ENCODE peak calls at places on chromosomes 16 and 17, in eight cellular contexts. One of them, this sample, is unnamed.

GRCh38 chr17:11031787-11032186 is 193.9 kb upstream of the PIRT start:
- DNase-seq in CD8-positive, alpha-beta memory T cell: no peak
- DNase-seq in nucleus accumbens: no peak
- DNase-seq in stimulated activated CD4-positive, alpha-beta T cell treated with anti-CD3 and anti-CD28 coated beads, Interleukin-2, amount 100 ng/mL, for 48 hours: no peak
- DNase-seq in stimulated activated CD8-positive, alpha-beta memory T cell treated with anti-CD3 and anti-CD28 coated beads, Interleukin-4, amount 100 ng/mL, for 4 hours: no peak
- DNase-seq in HS-5: no peak
- DNase-seq in GOT3: no peak
- DNase-seq in mesothelial cell of epicardium: no peak
- DNase-seq in this sample: no peak

GRCh38 chr17:56833023-56833811 is 503 bp downstream of the C17orf67 start:
- DNase-seq in CD8-positive, alpha-beta memory T cell: peak
- DNase-seq in nucleus accumbens: peak
- DNase-seq in stimulated activated CD4-positive, alpha-beta T cell treated with anti-CD3 and anti-CD28 coated beads, Interleukin-2, amount 100 ng/mL, for 48 hours: peak
- DNase-seq in stimulated activated CD8-positive, alpha-beta memory T cell treated with anti-CD3 and anti-CD28 coated beads, Interleukin-4, amount 100 ng/mL, for 4 hours: peak
- DNase-seq in HS-5: no peak
- DNase-seq in GOT3: peak
- DNase-seq in mesothelial cell of epicardium: peak
- DNase-seq in this sample: no peak

GRCh38 chr17:15779119-15779518 is 47.0 kb downstream of the TBC1D26 start:
- DNase-seq in CD8-positive, alpha-beta memory T cell: no peak
- DNase-seq in nucleus accumbens: no peak
- DNase-seq in stimulated activated CD4-positive, alpha-beta T cell treated with anti-CD3 and anti-CD28 coated beads, Interleukin-2, amount 100 ng/mL, for 48 hours: no peak
- DNase-seq in stimulated activated CD8-positive, alpha-beta memory T cell treated with anti-CD3 and anti-CD28 coated beads, Interleukin-4, amount 100 ng/mL, for 4 hours: no peak
- DNase-seq in HS-5: no peak
- DNase-seq in GOT3: no peak
- DNase-seq in mesothelial cell of epicardium: no peak
- DNase-seq in this sample: no peak

GRCh38 chr16:57049678-57050077 is 42.7 kb upstream of the CPNE2 start:
- DNase-seq in CD8-positive, alpha-beta memory T cell: no peak
- DNase-seq in nucleus accumbens: no peak
- DNase-seq in stimulated activated CD4-positive, alpha-beta T cell treated with anti-CD3 and anti-CD28 coated beads, Interleukin-2, amount 100 ng/mL, for 48 hours: no peak
- DNase-seq in stimulated activated CD8-positive, alpha-beta memory T cell treated with anti-CD3 and anti-CD28 coated beads, Interleukin-4, amount 100 ng/mL, for 4 hours: no peak
- DNase-seq in HS-5: no peak
- DNase-seq in GOT3: no peak
- DNase-seq in mesothelial cell of epicardium: no peak
- DNase-seq in this sample: no peak

GRCh38 chr17:83162035-83162745 is 82.8 kb downstream of the METRNL start:
- DNase-seq in CD8-positive, alpha-beta memory T cell: no peak
- DNase-seq in nucleus accumbens: no peak
- DNase-seq in stimulated activated CD4-positive, alpha-beta T cell treated with anti-CD3 and anti-CD28 coated beads, Interleukin-2, amount 100 ng/mL, for 48 hours: no peak
- DNase-seq in stimulated activated CD8-positive, alpha-beta memory T cell treated with anti-CD3 and anti-CD28 coated beads, Interleukin-4, amount 100 ng/mL, for 4 hours: no peak
- DNase-seq in HS-5: no peak
- DNase-seq in GOT3: no peak
- DNase-seq in mesothelial cell of epicardium: no peak
- DNase-seq in this sample: no peak

GRCh38 chr16:48720266-48720665 is 110.3 kb upstream of the N4BP1 start:
- DNase-seq in CD8-positive, alpha-beta memory T cell: no peak
- DNase-seq in nucleus accumbens: no peak
- DNase-seq in stimulated activated CD4-positive, alpha-beta T cell treated with anti-CD3 and anti-CD28 coated beads, Interleukin-2, amount 100 ng/mL, for 48 hours: no peak
- DNase-seq in stimulated activated CD8-positive, alpha-beta memory T cell treated with anti-CD3 and anti-CD28 coated beads, Interleukin-4, amount 100 ng/mL, for 4 hours: no peak
- DNase-seq in HS-5: no peak
- DNase-seq in GOT3: no peak
- DNase-seq in mesothelial cell of epicardium: peak
- DNase-seq in this sample: no peak

GRCh38 chr17:28494445-28495188 is 11.5 kb upstream of the FOXN1 start:
- DNase-seq in CD8-positive, alpha-beta memory T cell: peak
- DNase-seq in nucleus accumbens: peak
- DNase-seq in stimulated activated CD4-positive, alpha-beta T cell treated with anti-CD3 and anti-CD28 coated beads, Interleukin-2, amount 100 ng/mL, for 48 hours: peak
- DNase-seq in stimulated activated CD8-positive, alpha-beta memory T cell treated with anti-CD3 and anti-CD28 coated beads, Interleukin-4, amount 100 ng/mL, for 4 hours: peak
- DNase-seq in HS-5: no peak
- DNase-seq in GOT3: peak
- DNase-seq in mesothelial cell of epicardium: peak
- DNase-seq in this sample: no peak

GRCh38 chr17:30520436-30520835 is 43.2 kb downstream of the GOSR1 start:
- DNase-seq in CD8-positive, alpha-beta memory T cell: no peak
- DNase-seq in nucleus accumbens: no peak
- DNase-seq in stimulated activated CD4-positive, alpha-beta T cell treated with anti-CD3 and anti-CD28 coated beads, Interleukin-2, amount 100 ng/mL, for 48 hours: no peak
- DNase-seq in stimulated activated CD8-positive, alpha-beta memory T cell treated with anti-CD3 and anti-CD28 coated beads, Interleukin-4, amount 100 ng/mL, for 4 hours: no peak
- DNase-seq in HS-5: peak
- DNase-seq in GOT3: no peak
- DNase-seq in mesothelial cell of epicardium: no peak
- DNase-seq in this sample: no peak

GRCh38 chr16:29310852-29311314 is 95.6 kb downstream of the NPIPB11 start:
- DNase-seq in CD8-positive, alpha-beta memory T cell: no peak
- DNase-seq in nucleus accumbens: no peak
- DNase-seq in stimulated activated CD4-positive, alpha-beta T cell treated with anti-CD3 and anti-CD28 coated beads, Interleukin-2, amount 100 ng/mL, for 48 hours: no peak
- DNase-seq in stimulated activated CD8-positive, alpha-beta memory T cell treated with anti-CD3 and anti-CD28 coated beads, Interleukin-4, amount 100 ng/mL, for 4 hours: no peak
- DNase-seq in HS-5: no peak
- DNase-seq in GOT3: no peak
- DNase-seq in mesothelial cell of epicardium: no peak
- DNase-seq in this sample: no peak

GRCh38 chr16:74921051-74921450 is 63.9 kb downstream of the WDR59 start:
- DNase-seq in CD8-positive, alpha-beta memory T cell: no peak
- DNase-seq in nucleus accumbens: no peak
- DNase-seq in stimulated activated CD4-positive, alpha-beta T cell treated with anti-CD3 and anti-CD28 coated beads, Interleukin-2, amount 100 ng/mL, for 48 hours: no peak
- DNase-seq in stimulated activated CD8-positive, alpha-beta memory T cell treated with anti-CD3 and anti-CD28 coated beads, Interleukin-4, amount 100 ng/mL, for 4 hours: no peak
- DNase-seq in HS-5: no peak
- DNase-seq in GOT3: no peak
- DNase-seq in mesothelial cell of epicardium: no peak
- DNase-seq in this sample: no peak

GRCh38 chr17:73455050-73455687 is 143.4 kb upstream of the CDC42EP4 start:
- DNase-seq in CD8-positive, alpha-beta memory T cell: no peak
- DNase-seq in nucleus accumbens: peak
- DNase-seq in stimulated activated CD4-positive, alpha-beta T cell treated with anti-CD3 and anti-CD28 coated beads, Interleukin-2, amount 100 ng/mL, for 48 hours: no peak
- DNase-seq in stimulated activated CD8-positive, alpha-beta memory T cell treated with anti-CD3 and anti-CD28 coated beads, Interleukin-4, amount 100 ng/mL, for 4 hours: no peak
- DNase-seq in HS-5: no peak
- DNase-seq in GOT3: no peak
- DNase-seq in mesothelial cell of epicardium: no peak
- DNase-seq in this sample: no peak

GRCh38 chr17:28279411-28279810 is 39.6 kb upstream of the TMEM97 start:
- DNase-seq in CD8-positive, alpha-beta memory T cell: no peak
- DNase-seq in nucleus accumbens: no peak
- DNase-seq in stimulated activated CD4-positive, alpha-beta T cell treated with anti-CD3 and anti-CD28 coated beads, Interleukin-2, amount 100 ng/mL, for 48 hours: no peak
- DNase-seq in stimulated activated CD8-positive, alpha-beta memory T cell treated with anti-CD3 and anti-CD28 coated beads, Interleukin-4, amount 100 ng/mL, for 4 hours: no peak
- DNase-seq in HS-5: no peak
- DNase-seq in GOT3: no peak
- DNase-seq in mesothelial cell of epicardium: no peak
- DNase-seq in this sample: peak

GRCh38 chr16:66928702-66929388 is 3.5 kb upstream of the RRAD start:
- DNase-seq in CD8-positive, alpha-beta memory T cell: peak
- DNase-seq in nucleus accumbens: no peak
- DNase-seq in stimulated activated CD4-positive, alpha-beta T cell treated with anti-CD3 and anti-CD28 coated beads, Interleukin-2, amount 100 ng/mL, for 48 hours: peak
- DNase-seq in stimulated activated CD8-positive, alpha-beta memory T cell treated with anti-CD3 and anti-CD28 coated beads, Interleukin-4, amount 100 ng/mL, for 4 hours: no peak
- DNase-seq in HS-5: no peak
- DNase-seq in GOT3: no peak
- DNase-seq in mesothelial cell of epicardium: no peak
- DNase-seq in this sample: no peak

GRCh38 chr17:40510328-40510648 is 8.9 kb upstream of the TNS4 start:
- DNase-seq in CD8-positive, alpha-beta memory T cell: no peak
- DNase-seq in nucleus accumbens: no peak
- DNase-seq in stimulated activated CD4-positive, alpha-beta T cell treated with anti-CD3 and anti-CD28 coated beads, Interleukin-2, amount 100 ng/mL, for 48 hours: no peak
- DNase-seq in stimulated activated CD8-positive, alpha-beta memory T cell treated with anti-CD3 and anti-CD28 coated beads, Interleukin-4, amount 100 ng/mL, for 4 hours: no peak
- DNase-seq in HS-5: no peak
- DNase-seq in GOT3: no peak
- DNase-seq in mesothelial cell of epicardium: no peak
- DNase-seq in this sample: no peak

GRCh38 chr16:49127103-49127502 is 154.5 kb downstream of the CBLN1 start:
- DNase-seq in CD8-positive, alpha-beta memory T cell: no peak
- DNase-seq in nucleus accumbens: no peak
- DNase-seq in stimulated activated CD4-positive, alpha-beta T cell treated with anti-CD3 and anti-CD28 coated beads, Interleukin-2, amount 100 ng/mL, for 48 hours: no peak
- DNase-seq in stimulated activated CD8-positive, alpha-beta memory T cell treated with anti-CD3 and anti-CD28 coated beads, Interleukin-4, amount 100 ng/mL, for 4 hours: no peak
- DNase-seq in HS-5: no peak
- DNase-seq in GOT3: no peak
- DNase-seq in mesothelial cell of epicardium: no peak
- DNase-seq in this sample: no peak

GRCh38 chr17:63647065-63647725 is 25.0 kb downstream of the MAP3K3 start:
- DNase-seq in CD8-positive, alpha-beta memory T cell: no peak
- DNase-seq in nucleus accumbens: no peak
- DNase-seq in stimulated activated CD4-positive, alpha-beta T cell treated with anti-CD3 and anti-CD28 coated beads, Interleukin-2, amount 100 ng/mL, for 48 hours: no peak
- DNase-seq in stimulated activated CD8-positive, alpha-beta memory T cell treated with anti-CD3 and anti-CD28 coated beads, Interleukin-4, amount 100 ng/mL, for 4 hours: no peak
- DNase-seq in HS-5: no peak
- DNase-seq in GOT3: no peak
- DNase-seq in mesothelial cell of epicardium: no peak
- DNase-seq in this sample: peak

GRCh38 chr16:83928341-83929055 is 24.5 kb upstream of the OSGIN1 start:
- DNase-seq in CD8-positive, alpha-beta memory T cell: no peak
- DNase-seq in nucleus accumbens: no peak
- DNase-seq in stimulated activated CD4-positive, alpha-beta T cell treated with anti-CD3 and anti-CD28 coated beads, Interleukin-2, amount 100 ng/mL, for 48 hours: no peak
- DNase-seq in stimulated activated CD8-positive, alpha-beta memory T cell treated with anti-CD3 and anti-CD28 coated beads, Interleukin-4, amount 100 ng/mL, for 4 hours: no peak
- DNase-seq in HS-5: no peak
- DNase-seq in GOT3: peak
- DNase-seq in mesothelial cell of epicardium: no peak
- DNase-seq in this sample: peak

GRCh38 chr17:74427048-74427762 is 4.7 kb upstream of the GPRC5C start:
- DNase-seq in CD8-positive, alpha-beta memory T cell: no peak
- DNase-seq in nucleus accumbens: no peak
- DNase-seq in stimulated activated CD4-positive, alpha-beta T cell treated with anti-CD3 and anti-CD28 coated beads, Interleukin-2, amount 100 ng/mL, for 48 hours: no peak
- DNase-seq in stimulated activated CD8-positive, alpha-beta memory T cell treated with anti-CD3 and anti-CD28 coated beads, Interleukin-4, amount 100 ng/mL, for 4 hours: no peak
- DNase-seq in HS-5: no peak
- DNase-seq in GOT3: no peak
- DNase-seq in mesothelial cell of epicardium: no peak
- DNase-seq in this sample: no peak

GRCh38 chr17:68288804-68289203 is 2.1 kb downstream of the SLC16A6 start:
- DNase-seq in CD8-positive, alpha-beta memory T cell: no peak
- DNase-seq in nucleus accumbens: no peak
- DNase-seq in stimulated activated CD4-positive, alpha-beta T cell treated with anti-CD3 and anti-CD28 coated beads, Interleukin-2, amount 100 ng/mL, for 48 hours: no peak
- DNase-seq in stimulated activated CD8-positive, alpha-beta memory T cell treated with anti-CD3 and anti-CD28 coated beads, Interleukin-4, amount 100 ng/mL, for 4 hours: no peak
- DNase-seq in HS-5: no peak
- DNase-seq in GOT3: no peak
- DNase-seq in mesothelial cell of epicardium: no peak
- DNase-seq in this sample: no peak

GRCh38 chr17:56700919-56701420 is 107.5 kb downstream of the NOG start:
- DNase-seq in CD8-positive, alpha-beta memory T cell: no peak
- DNase-seq in nucleus accumbens: no peak
- DNase-seq in stimulated activated CD4-positive, alpha-beta T cell treated with anti-CD3 and anti-CD28 coated beads, Interleukin-2, amount 100 ng/mL, for 48 hours: no peak
- DNase-seq in stimulated activated CD8-positive, alpha-beta memory T cell treated with anti-CD3 and anti-CD28 coated beads, Interleukin-4, amount 100 ng/mL, for 4 hours: no peak
- DNase-seq in HS-5: no peak
- DNase-seq in GOT3: no peak
- DNase-seq in mesothelial cell of epicardium: no peak
- DNase-seq in this sample: no peak

GRCh38 chr17:45282683-45283644 is 21.1 kb upstream of the SPATA32 start:
- DNase-seq in CD8-positive, alpha-beta memory T cell: no peak
- DNase-seq in nucleus accumbens: no peak
- DNase-seq in stimulated activated CD4-positive, alpha-beta T cell treated with anti-CD3 and anti-CD28 coated beads, Interleukin-2, amount 100 ng/mL, for 48 hours: no peak
- DNase-seq in stimulated activated CD8-positive, alpha-beta memory T cell treated with anti-CD3 and anti-CD28 coated beads, Interleukin-4, amount 100 ng/mL, for 4 hours: no peak
- DNase-seq in HS-5: no peak
- DNase-seq in GOT3: no peak
- DNase-seq in mesothelial cell of epicardium: no peak
- DNase-seq in this sample: no peak

GRCh38 chr17:16652847-16653366 is 743 bp downstream of the ZNF624 start:
- DNase-seq in CD8-positive, alpha-beta memory T cell: no peak
- DNase-seq in nucleus accumbens: no peak
- DNase-seq in stimulated activated CD4-positive, alpha-beta T cell treated with anti-CD3 and anti-CD28 coated beads, Interleukin-2, amount 100 ng/mL, for 48 hours: no peak
- DNase-seq in stimulated activated CD8-positive, alpha-beta memory T cell treated with anti-CD3 and anti-CD28 coated beads, Interleukin-4, amount 100 ng/mL, for 4 hours: no peak
- DNase-seq in HS-5: peak
- DNase-seq in GOT3: no peak
- DNase-seq in mesothelial cell of epicardium: no peak
- DNase-seq in this sample: no peak

GRCh38 chr16:68069511-68070248 is 15.5 kb upstream of the NFATC3 start:
- DNase-seq in CD8-positive, alpha-beta memory T cell: peak
- DNase-seq in nucleus accumbens: no peak
- DNase-seq in stimulated activated CD4-positive, alpha-beta T cell treated with anti-CD3 and anti-CD28 coated beads, Interleukin-2, amount 100 ng/mL, for 48 hours: no peak
- DNase-seq in stimulated activated CD8-positive, alpha-beta memory T cell treated with anti-CD3 and anti-CD28 coated beads, Interleukin-4, amount 100 ng/mL, for 4 hours: no peak
- DNase-seq in HS-5: no peak
- DNase-seq in GOT3: no peak
- DNase-seq in mesothelial cell of epicardium: no peak
- DNase-seq in this sample: no peak

GRCh38 chr16:58744497-58744896 is 10.4 kb upstream of the GOT2 start:
- DNase-seq in CD8-positive, alpha-beta memory T cell: no peak
- DNase-seq in nucleus accumbens: no peak
- DNase-seq in stimulated activated CD4-positive, alpha-beta T cell treated with anti-CD3 and anti-CD28 coated beads, Interleukin-2, amount 100 ng/mL, for 48 hours: no peak
- DNase-seq in stimulated activated CD8-positive, alpha-beta memory T cell treated with anti-CD3 and anti-CD28 coated beads, Interleukin-4, amount 100 ng/mL, for 4 hours: no peak
- DNase-seq in HS-5: no peak
- DNase-seq in GOT3: no peak
- DNase-seq in mesothelial cell of epicardium: no peak
- DNase-seq in this sample: no peak

GRCh38 chr16:29644973-29645698 is 17.9 kb upstream of the SPN start:
- DNase-seq in CD8-positive, alpha-beta memory T cell: no peak
- DNase-seq in nucleus accumbens: no peak
- DNase-seq in stimulated activated CD4-positive, alpha-beta T cell treated with anti-CD3 and anti-CD28 coated beads, Interleukin-2, amount 100 ng/mL, for 48 hours: no peak
- DNase-seq in stimulated activated CD8-positive, alpha-beta memory T cell treated with anti-CD3 and anti-CD28 coated beads, Interleukin-4, amount 100 ng/mL, for 4 hours: no peak
- DNase-seq in HS-5: no peak
- DNase-seq in GOT3: no peak
- DNase-seq in mesothelial cell of epicardium: no peak
- DNase-seq in this sample: no peak

GRCh38 chr16:1613240-1613639 is 1.1 kb downstream of the CRAMP1 start:
- DNase-seq in CD8-positive, alpha-beta memory T cell: no peak
- DNase-seq in nucleus accumbens: no peak
- DNase-seq in stimulated activated CD4-positive, alpha-beta T cell treated with anti-CD3 and anti-CD28 coated beads, Interleukin-2, amount 100 ng/mL, for 48 hours: no peak
- DNase-seq in stimulated activated CD8-positive, alpha-beta memory T cell treated with anti-CD3 and anti-CD28 coated beads, Interleukin-4, amount 100 ng/mL, for 4 hours: no peak
- DNase-seq in HS-5: no peak
- DNase-seq in GOT3: no peak
- DNase-seq in mesothelial cell of epicardium: peak
- DNase-seq in this sample: no peak

GRCh38 chr16:23949630-23950290 is 114.0 kb downstream of the PRKCB start:
- DNase-seq in CD8-positive, alpha-beta memory T cell: peak
- DNase-seq in nucleus accumbens: no peak
- DNase-seq in stimulated activated CD4-positive, alpha-beta T cell treated with anti-CD3 and anti-CD28 coated beads, Interleukin-2, amount 100 ng/mL, for 48 hours: no peak
- DNase-seq in stimulated activated CD8-positive, alpha-beta memory T cell treated with anti-CD3 and anti-CD28 coated beads, Interleukin-4, amount 100 ng/mL, for 4 hours: no peak
- DNase-seq in HS-5: no peak
- DNase-seq in GOT3: no peak
- DNase-seq in mesothelial cell of epicardium: no peak
- DNase-seq in this sample: no peak

GRCh38 chr17:80455784-80456183 is 20.6 kb downstream of the NPTX1 start:
- DNase-seq in CD8-positive, alpha-beta memory T cell: no peak
- DNase-seq in nucleus accumbens: no peak
- DNase-seq in stimulated activated CD4-positive, alpha-beta T cell treated with anti-CD3 and anti-CD28 coated beads, Interleukin-2, amount 100 ng/mL, for 48 hours: no peak
- DNase-seq in stimulated activated CD8-positive, alpha-beta memory T cell treated with anti-CD3 and anti-CD28 coated beads, Interleukin-4, amount 100 ng/mL, for 4 hours: no peak
- DNase-seq in HS-5: no peak
- DNase-seq in GOT3: no peak
- DNase-seq in mesothelial cell of epicardium: no peak
- DNase-seq in this sample: no peak

GRCh38 chr17:12712941-12713340 is 47.3 kb downstream of the MYOCD start:
- DNase-seq in CD8-positive, alpha-beta memory T cell: no peak
- DNase-seq in nucleus accumbens: no peak
- DNase-seq in stimulated activated CD4-positive, alpha-beta T cell treated with anti-CD3 and anti-CD28 coated beads, Interleukin-2, amount 100 ng/mL, for 48 hours: no peak
- DNase-seq in stimulated activated CD8-positive, alpha-beta memory T cell treated with anti-CD3 and anti-CD28 coated beads, Interleukin-4, amount 100 ng/mL, for 4 hours: no peak
- DNase-seq in HS-5: no peak
- DNase-seq in GOT3: no peak
- DNase-seq in mesothelial cell of epicardium: no peak
- DNase-seq in this sample: no peak

GRCh38 chr17:39617446-39618251 is 9.1 kb upstream of the PPP1R1B start:
- DNase-seq in CD8-positive, alpha-beta memory T cell: peak
- DNase-seq in nucleus accumbens: peak
- DNase-seq in stimulated activated CD4-positive, alpha-beta T cell treated with anti-CD3 and anti-CD28 coated beads, Interleukin-2, amount 100 ng/mL, for 48 hours: no peak
- DNase-seq in stimulated activated CD8-positive, alpha-beta memory T cell treated with anti-CD3 and anti-CD28 coated beads, Interleukin-4, amount 100 ng/mL, for 4 hours: no peak
- DNase-seq in HS-5: no peak
- DNase-seq in GOT3: peak
- DNase-seq in mesothelial cell of epicardium: peak
- DNase-seq in this sample: no peak

GRCh38 chr17:28335959-28336871 is 654 bp downstream of the TNFAIP1 start:
- DNase-seq in CD8-positive, alpha-beta memory T cell: no peak
- DNase-seq in nucleus accumbens: peak
- DNase-seq in stimulated activated CD4-positive, alpha-beta T cell treated with anti-CD3 and anti-CD28 coated beads, Interleukin-2, amount 100 ng/mL, for 48 hours: no peak
- DNase-seq in stimulated activated CD8-positive, alpha-beta memory T cell treated with anti-CD3 and anti-CD28 coated beads, Interleukin-4, amount 100 ng/mL, for 4 hours: no peak
- DNase-seq in HS-5: peak
- DNase-seq in GOT3: no peak
- DNase-seq in mesothelial cell of epicardium: peak
- DNase-seq in this sample: peak

GRCh38 chr17:9432121-9432866 is 143.3 kb downstream of the STX8 start:
- DNase-seq in CD8-positive, alpha-beta memory T cell: no peak
- DNase-seq in nucleus accumbens: no peak
- DNase-seq in stimulated activated CD4-positive, alpha-beta T cell treated with anti-CD3 and anti-CD28 coated beads, Interleukin-2, amount 100 ng/mL, for 48 hours: no peak
- DNase-seq in stimulated activated CD8-positive, alpha-beta memory T cell treated with anti-CD3 and anti-CD28 coated beads, Interleukin-4, amount 100 ng/mL, for 4 hours: no peak
- DNase-seq in HS-5: no peak
- DNase-seq in GOT3: no peak
- DNase-seq in mesothelial cell of epicardium: no peak
- DNase-seq in this sample: no peak

GRCh38 chr16:22380529-22380928 is 6.1 kb upstream of the CDR2 start:
- DNase-seq in CD8-positive, alpha-beta memory T cell: no peak
- DNase-seq in nucleus accumbens: no peak
- DNase-seq in stimulated activated CD4-positive, alpha-beta T cell treated with anti-CD3 and anti-CD28 coated beads, Interleukin-2, amount 100 ng/mL, for 48 hours: no peak
- DNase-seq in stimulated activated CD8-positive, alpha-beta memory T cell treated with anti-CD3 and anti-CD28 coated beads, Interleukin-4, amount 100 ng/mL, for 4 hours: no peak
- DNase-seq in HS-5: no peak
- DNase-seq in GOT3: no peak
- DNase-seq in mesothelial cell of epicardium: no peak
- DNase-seq in this sample: no peak

GRCh38 chr17:76569607-76570279 is 15.9 kb downstream of the ST6GALNAC2 start:
- DNase-seq in CD8-positive, alpha-beta memory T cell: no peak
- DNase-seq in nucleus accumbens: peak
- DNase-seq in stimulated activated CD4-positive, alpha-beta T cell treated with anti-CD3 and anti-CD28 coated beads, Interleukin-2, amount 100 ng/mL, for 48 hours: no peak
- DNase-seq in stimulated activated CD8-positive, alpha-beta memory T cell treated with anti-CD3 and anti-CD28 coated beads, Interleukin-4, amount 100 ng/mL, for 4 hours: no peak
- DNase-seq in HS-5: no peak
- DNase-seq in GOT3: no peak
- DNase-seq in mesothelial cell of epicardium: no peak
- DNase-seq in this sample: no peak